ENCODE peak calls at places on chromosome 13, in ten cellular contexts. Y is activated CD4-positive, alpha-beta T cell treated with anti-CD3 and anti-CD28 coated beads, Interleukin-2, amount 50 U/mL, for 48 hours; P is mammary epithelial cell; R is Ammon's horn; J is activated B cell treated with CpG ODN at 0.5 μM for 24 hours; L is GM10248; K is NCI-H82; G is neural progenitor cell; Z is Kasumi-1; V is stimulated activated CD4-positive, alpha-beta T cell treated with anti-CD3 and anti-CD28 coated beads, Interleukin-2, amount 100 ng/mL, for 48 hours. N is an unnamed sample.
A peak's percentile ranks its signal among the peaks of the same experiment; 100 is the strongest.

GRCh38 chr13:36133950-36134349 is 2.8 kb upstream of the DCLK1 start:
- DNase-seq in Y (no peak), P (no peak), R (no peak), J (no peak), L (no peak), K (no peak), G (no peak), Z (no peak), V (no peak), N (no peak)

GRCh38 chr13:74205313-74205690 is 71.1 kb upstream of the KLF12 start:
- DNase-seq in Y (no peak), P (peak; percentile 45), R (no peak), J (no peak), L (no peak), K (no peak), G (no peak), Z (no peak), V (no peak), N (no peak)

GRCh38 chr13:112819816-112820215 is 130.0 kb downstream of the ATP11A start:
- DNase-seq in Y (no peak), P (no peak), R (no peak), J (no peak), L (no peak), K (no peak), G (no peak), Z (no peak), V (no peak), N (no peak)

GRCh38 chr13:33348366-33348765 is 62.8 kb upstream of the STARD13 start:
- DNase-seq in Y (no peak), P (no peak), R (no peak), J (no peak), L (no peak), K (no peak), G (no peak), Z (no peak), V (no peak), N (no peak)

GRCh38 chr13:30869491-30869890 is 36.6 kb upstream of the MEDAG start:
- DNase-seq in Y (no peak), P (no peak), R (no peak), J (no peak), L (no peak), K (no peak), G (no peak), Z (no peak), V (no peak), N (no peak)

GRCh38 chr13:111361046-111361872 is 40.8 kb downstream of the TEX29 start:
- DNase-seq in Y (no peak), P (no peak), R (no peak), J (no peak), L (no peak), K (peak; percentile 40), G (no peak), Z (no peak), V (no peak), N (no peak)

GRCh38 chr13:55517312-55517711 is 1623.4 kb upstream of the PRR20A start:
- DNase-seq in Y (no peak), P (no peak), R (no peak), J (no peak), L (no peak), K (peak; percentile 73), G (peak; percentile 28), Z (peak; percentile 27), V (no peak), N (no peak)

GRCh38 chr13:98299954-98300350 is 122.9 kb upstream of the RNF113B start:
- DNase-seq in Y (no peak), P (no peak), R (no peak), J (no peak), L (no peak), K (no peak), G (no peak), Z (no peak), V (no peak), N (no peak)

GRCh38 chr13:25300861-25301346 is 521 bp upstream of the NUP58 start:
- DNase-seq in Y (peak; percentile 28), P (no peak), R (no peak), J (peak; percentile 37), L (no peak), K (no peak), G (peak; percentile 5), Z (no peak), V (no peak), N (no peak)

GRCh38 chr13:71339736-71340135 is 527.3 kb downstream of the DACH1 start:
- DNase-seq in Y (no peak), P (no peak), R (no peak), J (no peak), L (no peak), K (no peak), G (no peak), Z (no peak), V (no peak), N (no peak)

GRCh38 chr13:98279473-98280175 is 102.6 kb upstream of the RNF113B start:
- DNase-seq in Y (no peak), P (no peak), R (no peak), J (no peak), L (no peak), K (peak; percentile 57), G (no peak), Z (peak; percentile 19), V (no peak), N (no peak)

GRCh38 chr13:26872444-26873173 is 112.0 kb upstream of the GPR12 start:
- DNase-seq in Y (peak; percentile 60), P (peak; percentile 24), R (peak; percentile 76), J (peak; percentile 20), L (peak; percentile 50), K (peak; percentile 87), G (peak; percentile 87), Z (peak; percentile 30), V (peak; percentile 68), N (no peak)

N was measured in foreskin keratinocyte.